ENCODE peak calls at places on chromosomes 13 and 19, in six cellular contexts. R is GM10248, C is thoracic aorta, O is fibroblast of mammary gland, V is lower leg skin, G is mammary epithelial cell. K is an unnamed sample.

GRCh38 chr19:9018163-9018875 is 8.1 kb upstream of the MUC16 start:
- DNase-seq in R (no peak), C (no peak), O (no peak), V (no peak), G (no peak), K (no peak)

GRCh38 chr19:56966697-56967299 is 126.3 kb upstream of the PEG3 start:
- DNase-seq in R (no peak), C (no peak), O (no peak), V (no peak), G (no peak), K (no peak)

GRCh38 chr19:51572908-51573307 is 1.8 kb downstream of the ZNF175 start:
- DNase-seq in R (no peak), C (no peak), O (peak), V (no peak), G (peak), K (no peak)

GRCh38 chr13:99808786-99809185 is 162.8 kb downstream of the ZIC5 start:
- DNase-seq in R (no peak), C (no peak), O (no peak), V (no peak), G (no peak), K (no peak)

GRCh38 chr13:113555141-113555540 is 29.4 kb upstream of the TFDP1 start:
- DNase-seq in R (no peak), C (no peak), O (no peak), V (peak), G (no peak), K (no peak)

GRCh38 chr13:39253774-39254173 is 215.5 kb downstream of the NHLRC3 start:
- DNase-seq in R (no peak), C (no peak), O (peak), V (no peak), G (no peak), K (no peak)

GRCh38 chr19:52670046-52670445 is 31.9 kb upstream of the ZNF83 start:
- DNase-seq in R (no peak), C (no peak), O (no peak), V (no peak), G (peak), K (no peak)

GRCh38 chr19:11404588-11405258 is 14.4 kb downstream of the RGL3 start:
- DNase-seq in R (no peak), C (no peak), O (no peak), V (no peak), G (no peak), K (no peak)

GRCh38 chr13:107742544-107742943 is 472.8 kb downstream of the LIG4 start:
- DNase-seq in R (no peak), C (no peak), O (no peak), V (no peak), G (no peak), K (no peak)

GRCh38 chr19:1064661-1065605 is 2.0 kb upstream of the ARHGAP45 start:
- DNase-seq in R (peak), C (no peak), O (peak), V (no peak), G (peak), K (peak)

GRCh38 chr19:35555301-35556005 is 8.0 kb downstream of the ATP4A start:
- DNase-seq in R (no peak), C (no peak), O (peak), V (no peak), G (peak), K (no peak)

GRCh38 chr19:48348039-48348438 is 15.7 kb downstream of the TMEM143 start:
- DNase-seq in R (no peak), C (no peak), O (peak), V (no peak), G (no peak), K (no peak)

GRCh38 chr19:22634450-22634827 is 315 bp downstream of the ZNF492 start:
- DNase-seq in R (no peak), C (no peak), O (no peak), V (no peak), G (no peak), K (no peak)

GRCh38 chr13:96851856-96852255 is 142.4 kb downstream of the OXGR1 start:
- DNase-seq in R (no peak), C (no peak), O (no peak), V (no peak), G (no peak), K (no peak)

GRCh38 chr13:45119469-45119989 is 781 bp upstream of the GTF2F2 start:
- DNase-seq in R (peak), C (no peak), O (peak), V (no peak), G (peak), K (no peak)

GRCh38 chr13:93714171-93714570 is 487.6 kb downstream of the GPC6 start:
- DNase-seq in R (no peak), C (no peak), O (no peak), V (no peak), G (peak), K (no peak)

GRCh38 chr13:31046711-31047279 is 114.3 kb downstream of the TEX26 start:
- DNase-seq in R (no peak), C (no peak), O (peak), V (peak), G (no peak), K (no peak)

GRCh38 chr13:50129065-50129922 is 114.0 kb downstream of the KCNRG start:
- DNase-seq in R (no peak), C (no peak), O (peak), V (no peak), G (no peak), K (no peak)

GRCh38 chr13:100128373-100128772 is 39.5 kb downstream of the PCCA start:
- DNase-seq in R (no peak), C (no peak), O (peak), V (no peak), G (peak), K (no peak)

GRCh38 chr13:102580552-102581169 is 16.1 kb upstream of the TPP2 start:
- DNase-seq in R (peak), C (no peak), O (peak), V (peak), G (peak), K (no peak)

GRCh38 chr19:1418494-1418775 is 11.0 kb downstream of the DAZAP1 start:
- DNase-seq in R (no peak), C (no peak), O (no peak), V (no peak), G (no peak), K (no peak)

GRCh38 chr13:103101500-103101899 is 35.3 kb upstream of the SLC10A2 start:
- DNase-seq in R (no peak), C (no peak), O (no peak), V (no peak), G (no peak), K (no peak)

GRCh38 chr19:2186071-2186846 is 22.5 kb downstream of the DOT1L start:
- DNase-seq in R (no peak), C (peak), O (peak), V (peak), G (no peak), K (peak)

GRCh38 chr13:106129273-106129672 is 406.2 kb downstream of the EFNB2 start:
- DNase-seq in R (no peak), C (no peak), O (no peak), V (no peak), G (no peak), K (no peak)

GRCh38 chr13:112818040-112818697 is 128.3 kb downstream of the ATP11A start:
- DNase-seq in R (no peak), C (no peak), O (no peak), V (no peak), G (no peak), K (no peak)

GRCh38 chr13:52010890-52011689 is at the start of gene ATP7B:
- DNase-seq in R (peak), C (no peak), O (no peak), V (no peak), G (no peak), K (no peak)

GRCh38 chr13:108495686-108496363 is 133.6 kb upstream of the MYO16 start:
- DNase-seq in R (no peak), C (no peak), O (no peak), V (no peak), G (no peak), K (no peak)

GRCh38 chr19:2320057-2320456 is 8.3 kb downstream of the LSM7 start:
- DNase-seq in R (no peak), C (no peak), O (no peak), V (no peak), G (peak), K (no peak)

GRCh38 chr13:30892966-30893365 is 13.1 kb upstream of the MEDAG start:
- DNase-seq in R (no peak), C (no peak), O (peak), V (peak), G (no peak), K (peak)

GRCh38 chr13:45206340-45206739 is 5.5 kb upstream of the KCTD4 start:
- DNase-seq in R (peak), C (no peak), O (peak), V (no peak), G (peak), K (no peak)

GRCh38 chr13:97205971-97206370 is 16.2 kb upstream of the MBNL2 start:
- DNase-seq in R (no peak), C (no peak), O (peak), V (no peak), G (peak), K (no peak)

GRCh38 chr13:27942972-27943371 is 23.2 kb downstream of the PDX1 start:
- DNase-seq in R (no peak), C (no peak), O (no peak), V (no peak), G (no peak), K (no peak)

GRCh38 chr13:51453308-51453958 is 597 bp upstream of the INTS6 start:
- DNase-seq in R (peak), C (peak), O (no peak), V (peak), G (no peak), K (peak)

GRCh38 chr19:15394426-15394825 is 14.8 kb upstream of the AKAP8 start:
- DNase-seq in R (no peak), C (no peak), O (no peak), V (no peak), G (no peak), K (no peak)

GRCh38 chr19:803686-804418 is 6.6 kb downstream of the PTBP1 start:
- DNase-seq in R (no peak), C (no peak), O (no peak), V (no peak), G (no peak), K (no peak)

GRCh38 chr13:50015263-50015662 is at the start of gene KCNRG:
- DNase-seq in R (no peak), C (no peak), O (peak), V (no peak), G (peak), K (no peak)

GRCh38 chr13:26867451-26868067 is 107.0 kb upstream of the GPR12 start:
- DNase-seq in R (peak), C (no peak), O (peak), V (no peak), G (peak), K (no peak)

GRCh38 chr13:99991013-99991805 is 9.6 kb downstream of the ZIC2 start:
- DNase-seq in R (no peak), C (no peak), O (no peak), V (no peak), G (no peak), K (no peak)

GRCh38 chr13:50919291-50919690 is 9.7 kb downstream of the RNASEH2B start:
- DNase-seq in R (no peak), C (no peak), O (no peak), V (no peak), G (no peak), K (no peak)

GRCh38 chr13:34942732-34943674 is 933 bp downstream of the NBEA start:
- DNase-seq in R (peak), C (no peak), O (no peak), V (no peak), G (no peak), K (no peak)
- TF ChIP-seq CTCF in R (no peak), C (no peak), O (no peak), V (no peak), G (no peak), K (no peak)

DNA sequence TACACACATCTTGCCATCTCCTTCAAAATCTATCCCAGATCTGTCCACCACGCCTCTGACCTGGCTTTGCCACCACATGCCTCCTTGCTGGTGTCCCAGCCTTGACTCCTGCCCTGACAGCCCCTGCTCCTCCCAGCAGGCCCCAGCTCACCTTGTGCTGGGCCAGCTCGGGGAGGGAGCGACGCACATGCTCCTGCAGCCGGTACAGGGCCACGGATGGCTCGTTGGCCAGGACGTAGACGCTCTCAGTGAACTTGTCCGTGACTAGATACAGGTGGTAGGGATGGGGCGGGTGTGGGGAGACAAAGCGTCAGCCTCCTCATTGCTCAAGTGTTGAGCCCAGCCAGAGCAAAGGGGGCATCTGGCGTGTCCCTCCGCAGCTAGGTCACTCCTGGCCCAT is 5.2 kb downstream of the BORCS8 start:
- DNase-seq in R (no peak), C (no peak), O (no peak), V (no peak), G (no peak), K (no peak)
- TF ChIP-seq CTCF in R (no peak), C (no peak), O (no peak), V (no peak), G (no peak), K (no peak)

GRCh38 chr19:4457654-4458406 is at the start of gene UBXN6:
- DNase-seq in R (peak), C (peak), O (peak), V (peak), G (peak), K (peak)
- TF ChIP-seq CTCF in R (no peak), C (peak), O (no peak), V (no peak), G (no peak), K (no peak)

DNA sequence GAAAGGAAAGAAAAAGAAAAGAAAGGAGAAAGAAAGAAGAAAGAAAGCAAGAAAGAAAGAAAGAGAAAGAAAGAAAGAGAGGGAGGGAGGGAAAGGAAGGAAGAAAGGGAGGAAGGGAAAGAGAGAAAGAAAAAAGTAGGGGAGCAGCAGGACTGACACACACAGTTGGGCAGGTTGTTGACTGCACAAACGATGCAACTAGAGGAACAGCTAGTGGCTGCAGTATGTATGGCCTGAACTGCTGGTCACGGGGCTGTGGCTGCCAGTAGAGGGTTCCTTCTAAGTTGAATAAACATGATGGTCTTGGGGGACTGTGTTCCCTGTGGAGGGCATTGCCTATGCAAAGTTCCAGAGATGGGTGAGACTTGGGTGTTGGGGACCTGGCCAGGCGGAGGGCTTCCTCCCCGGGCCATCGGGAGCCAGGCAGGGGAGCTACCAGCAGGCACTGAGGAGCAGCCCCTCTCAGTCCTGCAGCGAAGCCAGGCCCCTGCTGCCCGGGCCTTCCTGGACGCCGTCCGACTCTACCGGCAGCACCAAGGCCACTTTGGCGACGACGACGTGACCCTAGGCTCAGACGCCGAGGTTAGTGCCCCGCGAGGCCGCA is 16.7 kb upstream of the COLGALT1 start:
- DNase-seq in R (peak), C (no peak), O (no peak), V (no peak), G (no peak), K (no peak)
- TF ChIP-seq CTCF in R (no peak), C (no peak), O (no peak), V (no peak), G (no peak), K (no peak)

GRCh38 chr19:7445104-7445503 is 43.7 kb downstream of the PEX11G start:
- DNase-seq in R (no peak), C (no peak), O (no peak), V (no peak), G (no peak), K (no peak)

GRCh38 chr19:7441468-7442146 is 47.2 kb downstream of the PEX11G start:
- DNase-seq in R (no peak), C (no peak), O (no peak), V (no peak), G (no peak), K (no peak)

GRCh38 chr19:7444042-7444441 is 44.8 kb downstream of the PEX11G start:
- DNase-seq in R (no peak), C (no peak), O (no peak), V (no peak), G (no peak), K (no peak)

GRCh38 chr19:7442423-7442822 is 46.4 kb downstream of the PEX11G start:
- DNase-seq in R (no peak), C (no peak), O (peak), V (no peak), G (no peak), K (no peak)

GRCh38 chr19:7440188-7440975 is 48.5 kb downstream of the PEX11G start:
- DNase-seq in R (no peak), C (no peak), O (no peak), V (no peak), G (no peak), K (no peak)
- TF ChIP-seq CTCF in R (no peak), C (no peak), O (no peak), V (no peak), G (no peak), K (no peak)